ENCODE peak calls at places on chromosomes 12 and 14, in eight cellular contexts. J, O, V, W, D, N, I and F are unnamed samples.

GRCh38 chr12:3364226-3364625 is 126.8 kb upstream of the PRMT8 start:
- DNase-seq in J (no peak), N (no peak), D (no peak), W (no peak), V (no peak), I (no peak), O (no peak), F (no peak)

GRCh38 chr12:130952545-130952954 is 1.2 kb upstream of the ADGRD1 start:
- DNase-seq in O (no peak), J (no peak), V (no peak), I (no peak), W (no peak), N (no peak), D (no peak), F (no peak)

GRCh38 chr14:91041450-91041849 is 19.0 kb downstream of the RPS6KA5 start:
- DNase-seq in V (no peak), N (no peak), J (no peak), O (no peak), I (no peak), D (no peak), W (no peak), F (no peak)

GRCh38 chr12:131694116-131694838 is 16.6 kb upstream of the SFSWAP start:
- DNase-seq in O (no peak), W (no peak), I (no peak), V (no peak), J (no peak), D (peak), N (no peak), F (no peak)

GRCh38 chr12:64400041-64400440 is 4.2 kb upstream of the XPOT start:
- DNase-seq in D (no peak), I (peak), O (peak), N (peak), V (no peak), W (peak), J (peak), F (peak)

GRCh38 chr14:100283984-100284881 is 22.0 kb downstream of the SLC25A29 start:
- DNase-seq in O (no peak), N (no peak), J (no peak), D (peak), I (no peak), V (no peak), W (no peak), F (no peak)

GRCh38 chr14:64082837-64083236 is 211.3 kb downstream of the ESR2 start:
- DNase-seq in V (no peak), W (peak), N (peak), O (no peak), D (no peak), I (no peak), J (no peak), F (peak)

GRCh38 chr14:81400202-81400678 is at the start of gene STON2:
- DNase-seq in W (peak), J (peak), O (no peak), N (peak), D (no peak), I (no peak), V (peak), F (peak)

GRCh38 chr12:14327717-14328116 is 37.8 kb upstream of the ATF7IP start:
- DNase-seq in J (no peak), W (no peak), N (no peak), D (no peak), O (no peak), V (no peak), I (no peak), F (no peak)

GRCh38 chr12:5317556-5317955 is 114.4 kb upstream of the NTF3 start:
- DNase-seq in D (no peak), J (no peak), W (no peak), V (no peak), N (no peak), O (no peak), I (no peak), F (no peak)

GRCh38 chr12:132948146-132949066 is 7.7 kb downstream of the ZNF605 start:
- DNase-seq in D (no peak), J (no peak), V (no peak), W (no peak), I (no peak), O (no peak), N (no peak), F (no peak)

GRCh38 chr12:110403975-110404675 is 617 bp upstream of the ANAPC7 start:
- DNase-seq in V (peak), N (peak), O (peak), W (peak), D (peak), I (peak), J (peak), F (peak)

GRCh38 chr14:30754778-30755177 is 119.6 kb upstream of the COCH start:
- DNase-seq in O (no peak), N (no peak), D (no peak), W (no peak), I (no peak), J (no peak), V (no peak), F (no peak)

GRCh38 chr12:69553626-69554248 is 31.5 kb upstream of the CCT2 start:
- DNase-seq in J (no peak), V (no peak), W (peak), D (no peak), N (peak), I (no peak), O (no peak), F (peak)

GRCh38 chr12:75978677-75979076 is 52.9 kb downstream of the PHLDA1 start:
- DNase-seq in D (no peak), J (no peak), N (no peak), W (no peak), I (peak), O (no peak), V (no peak), F (no peak)

GRCh38 chr12:122523846-122524718 is 2.7 kb downstream of the RSRC2 start:
- DNase-seq in V (no peak), D (no peak), I (no peak), N (peak), J (no peak), W (no peak), O (no peak), F (no peak)

GRCh38 chr12:132190012-132190755 is 45.9 kb downstream of the NOC4L start:
- DNase-seq in W (no peak), V (no peak), I (no peak), D (no peak), O (no peak), N (no peak), J (peak), F (no peak)

DNA sequence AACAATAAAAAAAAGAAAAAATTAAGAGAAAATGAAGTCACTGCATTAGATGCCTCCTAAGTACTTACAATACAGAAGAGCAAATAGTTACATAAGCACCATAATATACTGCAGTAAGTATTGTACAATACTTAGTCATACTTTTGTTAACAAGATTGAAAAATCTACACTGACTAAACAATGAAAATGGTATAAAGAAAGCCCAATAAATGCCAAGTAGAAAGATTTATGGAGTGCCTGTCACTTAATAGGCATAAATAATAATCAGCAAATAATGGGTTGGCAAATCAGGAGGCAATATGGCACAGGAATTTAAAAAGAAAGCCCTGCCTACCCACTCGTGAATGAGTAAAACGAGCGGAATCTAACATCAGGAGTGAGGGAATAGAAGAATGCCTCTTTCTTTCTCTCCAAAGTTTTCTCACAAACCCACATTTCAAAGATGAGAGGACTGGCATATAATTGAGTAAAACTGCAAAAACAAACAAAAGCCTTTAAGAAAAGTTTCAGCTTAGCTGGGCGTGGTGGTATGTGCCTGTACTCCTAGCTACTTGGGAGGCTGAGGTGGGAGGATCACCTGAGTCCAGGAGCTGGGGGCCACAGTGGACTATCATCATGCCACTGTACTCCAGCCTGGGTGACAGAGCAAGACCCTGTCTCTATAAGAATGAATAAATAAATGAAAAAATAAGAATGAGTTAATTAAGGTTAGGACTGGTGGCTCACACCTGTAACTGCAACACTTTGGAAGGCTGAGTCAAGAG is 36.1 kb downstream of the CRY1 start:
- DNase-seq in O (no peak), N (peak), I (no peak), V (no peak), W (peak), J (peak), D (no peak), F (no peak)
- H3K4me3 ChIP-seq in O (no peak), N (no peak), I (no peak), V (no peak), W (no peak), J (no peak), D (no peak), F (no peak)

GRCh38 chr14:71594828-71595227 is 337.4 kb upstream of the RGS6 start:
- DNase-seq in N (peak), I (no peak), J (no peak), D (no peak), V (peak), W (peak), O (no peak), F (no peak)
- H3K4me3 ChIP-seq in N (no peak), I (no peak), J (no peak), D (no peak), V (no peak), W (no peak), O (no peak), F (no peak)

DNA sequence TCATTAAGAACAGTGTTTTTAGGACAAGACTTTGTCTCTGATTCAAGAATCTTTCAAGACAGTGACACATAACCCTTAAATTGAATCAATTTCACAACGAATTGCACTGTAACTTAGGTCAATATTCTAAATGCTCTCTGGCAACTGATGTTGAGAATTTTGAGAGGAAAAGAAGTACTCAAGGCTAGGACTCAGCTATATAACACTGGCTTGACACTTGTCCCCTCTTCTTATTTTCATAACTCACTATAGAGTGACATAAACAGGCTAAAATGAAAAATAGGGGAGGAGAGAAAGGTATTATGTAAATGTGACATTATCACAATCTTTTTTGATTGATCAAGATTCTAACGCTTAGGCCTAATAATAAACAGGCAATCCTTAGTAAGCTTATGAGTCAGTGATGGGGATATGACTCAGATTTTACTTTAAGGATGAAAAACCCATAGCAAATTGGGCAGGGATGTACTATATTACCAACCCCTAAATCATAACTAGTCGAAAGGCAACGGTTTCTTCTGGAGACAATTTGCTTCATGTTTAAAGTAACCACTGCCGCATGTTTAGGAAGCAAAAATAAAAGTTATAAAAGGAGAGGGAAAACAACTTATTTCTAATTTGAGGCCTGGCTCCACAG is 10.9 kb downstream of the BTG1 start:
- DNase-seq in D (no peak), W (peak), J (no peak), I (no peak), V (no peak), N (no peak), O (peak), F (no peak)
- H3K4me3 ChIP-seq in D (no peak), W (no peak), J (no peak), I (peak), V (no peak), N (no peak), O (peak), F (no peak)

DNA sequence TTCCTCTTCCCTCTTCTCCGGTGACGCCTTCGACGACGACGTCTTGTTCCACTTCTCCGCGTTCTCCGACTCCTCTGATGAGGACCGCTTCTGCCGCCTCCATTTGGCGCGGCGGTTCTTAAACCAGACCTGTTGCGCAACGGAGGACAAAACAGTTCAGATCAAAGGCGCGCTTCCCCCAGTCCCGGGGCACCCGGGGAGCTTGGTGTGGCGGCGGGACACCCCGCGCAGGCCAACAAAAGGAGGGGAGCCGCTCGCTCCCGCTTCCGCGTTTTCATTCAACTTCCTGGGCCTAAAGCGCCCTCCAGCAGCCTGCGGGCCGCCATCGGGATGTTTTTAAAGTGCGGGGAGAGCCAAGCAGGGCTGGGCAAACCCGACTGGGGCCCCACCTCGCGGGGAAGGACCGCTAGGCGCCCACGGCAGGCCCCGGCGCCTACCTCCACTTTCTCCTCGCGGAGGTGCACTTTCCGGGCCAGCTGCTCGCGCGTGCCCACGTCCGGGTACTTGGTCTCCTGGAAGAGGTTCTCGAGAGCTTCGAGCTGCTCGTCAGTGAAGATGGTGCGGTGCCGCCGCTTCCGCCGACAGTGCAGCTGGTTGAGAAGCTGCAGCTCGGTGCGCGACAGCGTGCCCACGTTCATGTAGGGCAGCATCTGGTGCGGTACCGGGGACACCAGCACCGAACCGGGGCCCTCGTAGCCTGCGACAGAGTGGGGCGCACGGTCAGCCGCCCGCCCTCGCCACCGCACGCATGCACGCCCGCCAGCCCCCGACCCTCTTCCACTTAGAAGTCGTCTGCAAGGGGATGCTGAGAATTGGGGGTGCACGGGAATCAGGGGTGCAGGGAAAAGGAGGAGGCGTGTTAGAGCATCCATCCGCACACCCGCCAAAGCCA is 1.1 kb downstream of the GSC start:
- DNase-seq in N (peak), O (peak), V (no peak), J (peak), W (no peak), I (peak), D (no peak), F (no peak)
- H3K4me3 ChIP-seq in N (peak), O (no peak), V (no peak), J (peak), W (peak), I (no peak), D (peak), F (peak)

DNA sequence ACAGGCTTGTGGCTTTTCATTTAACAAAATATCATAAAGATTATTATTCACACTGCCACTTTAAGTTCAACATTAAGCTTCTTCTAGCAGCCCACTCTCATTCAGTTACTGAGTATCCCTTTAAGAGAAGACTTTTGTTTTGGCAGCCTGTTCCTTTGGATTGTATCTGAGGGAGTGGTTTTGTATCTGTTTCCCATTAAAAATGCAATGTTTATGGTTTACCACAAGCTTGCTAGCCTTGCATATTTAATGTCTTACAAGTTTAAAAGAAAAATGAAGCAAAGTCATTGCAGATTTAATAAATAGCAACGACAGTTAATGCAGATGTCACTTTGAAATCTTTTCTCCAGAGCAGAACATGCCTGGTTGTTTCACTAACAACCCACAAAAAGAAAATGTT is 2.0 kb downstream of the DCN start:
- DNase-seq in N (peak), O (no peak), W (peak), D (no peak), V (no peak), I (no peak), J (no peak), F (no peak)
- H3K4me3 ChIP-seq in N (no peak), O (no peak), W (peak), D (peak), V (no peak), I (no peak), J (no peak), F (peak)

GRCh38 chr12:118188690-118189371 is 52.9 kb downstream of the PEBP1 start:
- DNase-seq in D (no peak), O (no peak), I (no peak), V (no peak), N (peak), J (no peak), W (peak), F (peak)

GRCh38 chr12:118193477-118193876 is 57.6 kb downstream of the PEBP1 start:
- DNase-seq in W (no peak), I (no peak), N (no peak), O (no peak), J (no peak), D (no peak), V (no peak), F (no peak)

GRCh38 chr12:118187746-118188390 is 51.9 kb downstream of the PEBP1 start:
- DNase-seq in I (no peak), N (peak), D (no peak), J (no peak), V (no peak), W (no peak), O (no peak), F (no peak)

GRCh38 chr12:118189761-118190181 is 53.8 kb downstream of the PEBP1 start:
- DNase-seq in I (peak), D (no peak), N (peak), J (no peak), V (no peak), W (peak), O (no peak), F (peak)

DNA sequence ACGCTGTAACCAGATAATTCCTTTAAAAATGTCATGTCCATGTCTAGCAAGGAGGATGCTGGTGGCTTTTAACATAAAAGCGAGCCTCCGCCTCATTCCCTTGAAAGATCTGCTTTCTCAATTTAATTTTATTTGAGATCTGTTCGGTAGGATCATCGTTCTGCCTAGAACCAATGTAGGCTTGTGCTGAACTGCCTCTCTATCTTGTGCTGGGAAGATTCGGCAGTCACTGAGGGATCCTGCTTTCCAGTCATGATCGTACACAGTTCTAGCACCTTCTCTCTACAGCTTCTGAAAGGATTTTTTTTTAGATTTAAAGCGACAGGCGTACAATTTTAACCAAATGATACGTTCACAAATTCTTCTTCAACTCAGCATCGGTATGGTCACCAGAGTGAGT is 54.3 kb downstream of the PEBP1 start:
- DNase-seq in D (no peak), V (no peak), O (no peak), I (no peak), W (peak), N (peak), J (no peak), F (peak)
- H3K4me3 ChIP-seq in D (peak), V (no peak), O (no peak), I (no peak), W (peak), N (no peak), J (no peak), F (peak)

DNA sequence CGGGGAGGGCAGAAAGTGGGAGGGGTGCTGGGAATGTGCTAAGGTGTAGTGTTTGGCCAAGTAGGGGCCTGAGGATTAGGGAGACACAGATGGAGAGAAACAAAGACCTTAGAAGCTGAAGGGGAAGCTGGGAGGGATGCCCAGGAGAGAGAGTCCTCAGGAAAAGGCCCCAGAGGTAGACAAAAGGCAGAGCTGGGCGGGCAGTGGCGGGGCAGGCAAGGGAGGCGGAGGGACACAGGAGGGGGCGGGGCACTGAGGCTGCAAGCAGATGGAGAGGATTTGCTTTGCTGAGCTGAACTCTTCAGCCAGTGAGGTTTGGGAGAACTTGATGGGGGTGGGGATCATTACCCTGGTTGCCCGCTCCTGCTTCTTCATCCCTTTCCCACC is 2.8 kb downstream of the PTMS start:
- DNase-seq in V (no peak), D (no peak), N (peak), I (no peak), W (peak), J (peak), O (no peak), F (peak)
- H3K4me3 ChIP-seq in V (no peak), D (peak), N (peak), I (no peak), W (peak), J (peak), O (no peak), F (no peak)

DNA sequence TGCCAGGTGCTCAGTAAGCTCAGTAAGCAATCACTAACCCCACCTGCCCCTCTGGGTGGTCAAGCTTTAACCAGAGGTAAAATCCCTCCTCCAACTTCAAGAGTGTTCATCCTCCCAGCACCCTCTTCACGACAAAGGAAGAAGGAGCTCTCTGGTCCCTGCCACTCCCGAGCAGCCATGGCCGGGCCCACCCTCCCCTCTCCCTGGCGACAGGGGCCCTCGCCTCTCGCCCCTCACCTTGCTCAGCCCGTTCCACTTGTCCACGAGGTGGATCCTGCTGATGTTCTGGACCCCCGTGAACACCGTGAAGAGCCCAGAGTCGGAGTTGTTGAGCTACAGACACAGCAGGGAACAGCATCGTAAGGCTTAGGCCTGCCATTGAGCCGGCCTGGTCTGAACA is 52.0 kb downstream of the SCARB1 start:
- DNase-seq in V (no peak), N (no peak), J (no peak), O (no peak), D (no peak), W (no peak), I (no peak), F (no peak)
- H3K4me3 ChIP-seq in V (no peak), N (no peak), J (no peak), O (no peak), D (no peak), W (no peak), I (no peak), F (no peak)

GRCh38 chr14:89264196-89264800 is 152.7 kb downstream of the FOXN3 start:
- DNase-seq in D (no peak), J (no peak), N (no peak), W (no peak), V (no peak), O (no peak), I (no peak), F (no peak)
- H3K4me3 ChIP-seq in D (no peak), J (no peak), N (no peak), W (no peak), V (no peak), O (no peak), I (no peak), F (no peak)